ENCODE peak calls at places on chromosomes 1 and 21, in five cellular contexts. H is GM04504, I is aorta, K is fibroblast of lung, M is Right ventricle myocardium superior. Q is an unnamed sample.

GRCh38 chr1:97423397-97423796 is 497.4 kb downstream of the DPYD start:
- DNase-seq in H (no peak), I (no peak), K (no peak), M (no peak), Q (no peak)

GRCh38 chr1:53166912-53167311 is 24.5 kb upstream of the SLC1A7 start:
- DNase-seq in H (no peak), I (no peak), K (no peak), M (no peak), Q (no peak)

GRCh38 chr1:33330906-33331305 is 10.0 kb upstream of the A3GALT2 start:
- DNase-seq in H (no peak), I (no peak), K (no peak), M (no peak), Q (no peak)

GRCh38 chr1:155174334-155175280 is 958 bp downstream of the TRIM46 start:
- DNase-seq in H (no peak), I (peak), K (peak), M (no peak), Q (no peak)

GRCh38 chr1:154652893-154653292 is 44.9 kb upstream of the ADAR start:
- DNase-seq in H (no peak), I (no peak), K (no peak), M (no peak), Q (no peak)

GRCh38 chr1:230091473-230092231 is 24.6 kb downstream of the GALNT2 start:
- DNase-seq in H (no peak), I (no peak), K (peak), M (no peak), Q (no peak)

GRCh38 chr21:38496224-38496623 is 2.1 kb downstream of the ERG start:
- DNase-seq in H (no peak), I (no peak), K (no peak), M (no peak), Q (no peak)

GRCh38 chr21:32403201-32403701 is 9.3 kb upstream of the EVA1C start:
- DNase-seq in H (no peak), I (peak), K (peak), M (peak), Q (no peak)

GRCh38 chr1:3049164-3049563 is 19.8 kb upstream of the PRDM16 start:
- DNase-seq in H (no peak), I (no peak), K (no peak), M (no peak), Q (no peak)

GRCh38 chr1:180210008-180210555 is 20.0 kb upstream of the LHX4 start:
- DNase-seq in H (no peak), I (peak), K (no peak), M (no peak), Q (no peak)

GRCh38 chr1:28592314-28593071 is 428 bp downstream of the RAB42 start:
- DNase-seq in H (no peak), I (peak), K (no peak), M (peak), Q (no peak)

GRCh38 chr1:228020686-228021525 is 14.1 kb downstream of the WNT3A start:
- DNase-seq in H (no peak), I (peak), K (no peak), M (no peak), Q (no peak)

GRCh38 chr1:63915121-63915520 is 141.3 kb downstream of the ROR1 start:
- DNase-seq in H (no peak), I (no peak), K (peak), M (no peak), Q (no peak)

GRCh38 chr1:12616709-12617373 is 1.2 kb downstream of the DHRS3 start:
- DNase-seq in H (no peak), I (peak), K (no peak), M (peak), Q (no peak)

GRCh38 chr21:46220275-46220810 is 8.2 kb downstream of the LSS start:
- DNase-seq in H (no peak), I (no peak), K (no peak), M (no peak), Q (no peak)

GRCh38 chr21:38179504-38179900 is 77.3 kb upstream of the KCNJ15 start:
- DNase-seq in H (no peak), I (no peak), K (no peak), M (no peak), Q (no peak)

GRCh38 chr1:32071758-32072621 is 749 bp upstream of the TMEM39B start:
- DNase-seq in H (no peak), I (no peak), K (peak), M (no peak), Q (no peak)

GRCh38 chr1:33460947-33461629 is 11.4 kb upstream of the ZSCAN20 start:
- DNase-seq in H (no peak), I (peak), K (no peak), M (peak), Q (no peak)

GRCh38 chr1:83497563-83497962 is 501.4 kb downstream of the TTLL7 start:
- DNase-seq in H (no peak), I (no peak), K (no peak), M (no peak), Q (no peak)

GRCh38 chr21:44681861-44682579 is at the start of gene KRTAP12-1:
- DNase-seq in H (no peak), I (no peak), K (no peak), M (no peak), Q (no peak)

GRCh38 chr21:16070207-16070651 is 340.4 kb downstream of the USP25 start:
- DNase-seq in H (no peak), I (peak), K (peak), M (no peak), Q (no peak)

GRCh38 chr1:98351506-98352038 is 309.9 kb upstream of the SNX7 start:
- DNase-seq in H (no peak), I (no peak), K (no peak), M (no peak), Q (no peak)

GRCh38 chr21:27339902-27340301 is 373.0 kb upstream of the ADAMTS5 start:
- DNase-seq in H (peak), I (no peak), K (no peak), M (no peak), Q (no peak)